ENCODE peak calls at places on chromosomes 11 and 22, in five cellular contexts. Z is kidney glomerular epithelial cell; J is BJ; O is cardiac muscle cell; G is stimulated activated CD8-positive, alpha-beta memory T cell treated with anti-CD3 and anti-CD28 coated beads, Interleukin-15, amount 100 ng/mL, for 4 hours. A is an unnamed sample.
A peak's percentile ranks its signal among the peaks of the same experiment; 100 is the strongest.

GRCh38 chr11:77424639-77425038 is 49.3 kb downstream of the PAK1 start:
- DNase-seq in Z (no peak), J (no peak), O (no peak), G (no peak), A (no peak)

GRCh38 chr22:46066691-46067090 is 83.6 kb upstream of the PPARA start:
- DNase-seq in Z (no peak), J (no peak), O (no peak), G (no peak), A (no peak)

GRCh38 chr11:78646564-78647185 is 72.0 kb upstream of the NARS2 start:
- DNase-seq in Z (peak; percentile 45), J (no peak), O (peak; percentile 53), G (no peak), A (no peak)

GRCh38 chr11:97743205-97743742 is 1277.5 kb upstream of the CNTN5 start:
- DNase-seq in Z (peak; percentile 22), J (no peak), O (peak; percentile 50), G (no peak), A (peak; percentile 47)

GRCh38 chr11:111445586-111445985 is 66.5 kb upstream of the POU2AF1 start:
- DNase-seq in Z (no peak), J (no peak), O (no peak), G (no peak), A (no peak)

GRCh38 chr11:27087425-27087824 is 46.8 kb downstream of the BBOX1 start:
- DNase-seq in Z (no peak), J (no peak), O (no peak), G (no peak), A (no peak)

GRCh38 chr11:73989156-73989555 is 6.5 kb upstream of the UCP2 start:
- DNase-seq in Z (no peak), J (no peak), O (peak; percentile 48), G (no peak), A (no peak)

GRCh38 chr11:57798905-57799559 is 37.4 kb downstream of the CTNND1 start:
- DNase-seq in Z (peak; percentile 79), J (peak; percentile 65), O (peak; percentile 66), G (no peak), A (peak; percentile 56)

GRCh38 chr22:19870153-19871022 is 15.7 kb upstream of the GNB1L start:
- DNase-seq in Z (no peak), J (no peak), O (no peak), G (no peak), A (no peak)

GRCh38 chr11:87368876-87369480 is 331.2 kb downstream of the TMEM135 start:
- DNase-seq in Z (peak; percentile 11), J (no peak), O (peak; percentile 4), G (no peak), A (no peak)

GRCh38 chr11:97729546-97730272 is 1291.0 kb upstream of the CNTN5 start:
- DNase-seq in Z (no peak), J (no peak), O (peak; percentile 89), G (no peak), A (no peak)

GRCh38 chr11:78281511-78281910 is 92.8 kb downstream of the USP35 start:
- DNase-seq in Z (no peak), J (no peak), O (peak; percentile 29), G (no peak), A (no peak)

GRCh38 chr22:41092023-41092817 is at the start of gene EP300:
- DNase-seq in Z (peak; percentile 41), J (peak; percentile 31), O (peak; percentile 75), G (peak; percentile 74), A (peak; percentile 14)

GRCh38 chr11:87290304-87290922 is 252.7 kb downstream of the TMEM135 start:
- DNase-seq in Z (peak; percentile 62), J (no peak), O (peak; percentile 79), G (no peak), A (peak; percentile 9)

GRCh38 chr11:17405232-17406005 is 17.0 kb upstream of the KCNJ11 start:
- DNase-seq in Z (peak; percentile 51), J (no peak), O (peak; percentile 64), G (no peak), A (no peak)

GRCh38 chr22:20859615-20860014 is 808 bp downstream of the SNAP29 start:
- DNase-seq in Z (no peak), J (no peak), O (no peak), G (no peak), A (no peak)

GRCh38 chr11:134597452-134597851 is 185.4 kb upstream of the B3GAT1 start:
- DNase-seq in Z (no peak), J (no peak), O (no peak), G (no peak), A (no peak)

GRCh38 chr11:44016129-44016528 is 31.7 kb upstream of the ACCSL start:
- DNase-seq in Z (no peak), J (no peak), O (peak; percentile 83), G (no peak), A (no peak)

GRCh38 chr11:35458846-35459245 is 39.5 kb upstream of the SLC1A2 start:
- DNase-seq in Z (no peak), J (peak; percentile 9), O (no peak), G (no peak), A (no peak)

GRCh38 chr11:32137263-32137662 is 46.4 kb downstream of the RCN1 start:
- DNase-seq in Z (peak; percentile 97), J (peak; percentile 93), O (peak; percentile 97), G (no peak), A (peak; percentile 78)

GRCh38 chr11:120061036-120061760 is 76.7 kb downstream of the TRIM29 start:
- DNase-seq in Z (no peak), J (no peak), O (peak; percentile 7), G (no peak), A (no peak)

GRCh38 chr11:18455686-18456372 is at the start of gene LDHAL6A:
- DNase-seq in Z (no peak), J (no peak), O (no peak), G (no peak), A (no peak)

GRCh38 chr11:73323464-73323863 is 15.4 kb downstream of the ARHGEF17 start:
- DNase-seq in Z (peak; percentile 31), J (no peak), O (peak; percentile 88), G (no peak), A (no peak)

GRCh38 chr11:103266167-103266831 is 157.1 kb downstream of the DYNC2H1 start:
- DNase-seq in Z (no peak), J (no peak), O (no peak), G (no peak), A (no peak)

GRCh38 chr11:118174006-118174567 is 2.4 kb downstream of the SCN2B start:
- DNase-seq in Z (no peak), J (no peak), O (no peak), G (no peak), A (no peak)

GRCh38 chr22:35756722-35757121 is 39.0 kb downstream of the APOL5 start:
- DNase-seq in Z (no peak), J (no peak), O (no peak), G (no peak), A (no peak)

GRCh38 chr22:38203855-38204497 is 2.2 kb downstream of the MAFF start:
- DNase-seq in Z (no peak), J (no peak), O (no peak), G (no peak), A (no peak)